ENCODE peak calls at places on chromosomes 12 and 14, in eight cellular contexts. R, H, K, Y, E, B, G and C are unnamed samples.
A peak's percentile ranks its signal among the peaks of the same experiment; 100 is the strongest.

GRCh38 chr12:53174881-53175491 is 5.5 kb upstream of the ZNF740 start:
- DNase-seq in R (no peak), E (no peak), K (no peak), Y (no peak), G (peak; percentile 45), H (peak; percentile 44), B (no peak), C (peak; percentile 24)

GRCh38 chr12:52202361-52203078 is 10.7 kb upstream of the KRT80 start:
- DNase-seq in K (no peak), Y (no peak), E (no peak), G (no peak), R (no peak), H (no peak), B (no peak), C (no peak)

GRCh38 chr14:34275038-34275437 is 187.0 kb downstream of the SPTSSA start:
- DNase-seq in G (peak; percentile 32), K (no peak), R (no peak), E (no peak), B (no peak), H (no peak), Y (no peak), C (peak; percentile 24)

GRCh38 chr12:50742776-50743175 is 21.1 kb upstream of the ATF1 start:
- DNase-seq in K (no peak), E (no peak), H (no peak), B (no peak), R (no peak), G (no peak), Y (no peak), C (no peak)

GRCh38 chr12:25518512-25518911 is 34.6 kb downstream of the LMNTD1 start:
- DNase-seq in R (peak; percentile 13), H (no peak), G (peak; percentile 73), B (no peak), K (no peak), E (no peak), Y (no peak), C (no peak)

GRCh38 chr12:70829070-70829469 is 91.5 kb downstream of the PTPRR start:
- DNase-seq in G (no peak), Y (no peak), R (no peak), E (no peak), B (no peak), H (no peak), K (no peak), C (no peak)

GRCh38 chr14:21455592-21455911 is 371 bp downstream of the CHD8 start:
- DNase-seq in K (no peak), Y (no peak), E (no peak), R (no peak), B (no peak), H (no peak), G (peak; percentile 26), C (peak; percentile 69)

GRCh38 chr14:22112004-22112403 is 438.4 kb upstream of the OR4E1 start:
- DNase-seq in R (no peak), G (no peak), K (no peak), B (no peak), E (peak; percentile 82), Y (peak; percentile 43), H (no peak), C (no peak)

GRCh38 chr12:65208957-65209654 is 39.7 kb downstream of the LEMD3 start:
- DNase-seq in B (no peak), G (no peak), R (no peak), H (no peak), Y (no peak), K (no peak), E (no peak), C (no peak)

GRCh38 chr12:116263844-116264243 is 13.6 kb downstream of the MED13L start:
- DNase-seq in B (no peak), Y (no peak), E (no peak), K (no peak), R (no peak), G (no peak), H (no peak), C (peak; percentile 45)

GRCh38 chr12:50572275-50572674 is 67.5 kb downstream of the DIP2B start:
- DNase-seq in R (peak; percentile 47), E (no peak), B (no peak), Y (no peak), G (peak; percentile 94), H (no peak), K (no peak), C (peak; percentile 96)

GRCh38 chr14:101518611-101519048 is 42.7 kb upstream of the DIO3 start:
- DNase-seq in B (no peak), K (no peak), R (no peak), H (no peak), E (no peak), Y (no peak), G (no peak), C (no peak)

GRCh38 chr14:68916358-68916757 is 62.7 kb downstream of the ACTN1 start:
- DNase-seq in Y (no peak), R (no peak), K (no peak), G (no peak), B (no peak), E (no peak), H (no peak), C (no peak)

GRCh38 chr14:77580964-77581505 is 35.4 kb downstream of the SPTLC2 start:
- DNase-seq in B (no peak), H (peak; percentile 73), R (peak; percentile 80), K (no peak), Y (no peak), E (no peak), G (peak; percentile 57), C (peak; percentile 87)

GRCh38 chr12:93894391-93895095 is 217.4 kb downstream of the CRADD start:
- DNase-seq in R (peak; percentile 70), H (peak; percentile 49), K (no peak), Y (no peak), B (no peak), E (no peak), G (peak; percentile 86), C (no peak)

GRCh38 chr12:12511895-12512674 is 50.6 kb downstream of the DUSP16 start:
- DNase-seq in R (no peak), E (peak; percentile 62), Y (no peak), K (no peak), H (no peak), G (no peak), B (no peak), C (no peak)

GRCh38 chr12:102995372-102995771 is 37.9 kb downstream of the ASCL1 start:
- DNase-seq in G (no peak), R (no peak), B (no peak), H (no peak), Y (no peak), K (no peak), E (no peak), C (no peak)

GRCh38 chr14:72679106-72679505 is 214.8 kb downstream of the DPF3 start:
- DNase-seq in B (no peak), E (no peak), Y (no peak), K (no peak), H (peak; percentile 90), G (peak; percentile 42), R (no peak), C (no peak)

GRCh38 chr12:26318661-26319068 is 123.3 kb downstream of the SSPN start:
- DNase-seq in K (peak; percentile 61), Y (no peak), H (peak; percentile 94), R (no peak), B (no peak), G (peak; percentile 45), E (no peak), C (peak; percentile 47)

GRCh38 chr12:76057316-76057715 is 25.7 kb upstream of the PHLDA1 start:
- DNase-seq in G (no peak), Y (no peak), B (no peak), R (no peak), E (no peak), H (no peak), K (no peak), C (no peak)

GRCh38 chr14:47675489-47676300 is at the start of gene MDGA2:
- DNase-seq in B (no peak), R (no peak), G (no peak), E (peak; percentile 56), Y (no peak), K (peak; percentile 77), H (no peak), C (no peak)

GRCh38 chr12:109182041-109182839 is 65.9 kb downstream of the ACACB start:
- DNase-seq in Y (no peak), H (no peak), R (no peak), E (no peak), G (peak; percentile 56), B (no peak), K (no peak), C (no peak)

GRCh38 chr14:68789798-68790655 is 2.8 kb downstream of the ZFP36L1 start:
- DNase-seq in K (no peak), R (no peak), B (no peak), Y (no peak), E (peak; percentile 80), H (peak; percentile 46), G (peak; percentile 53), C (peak; percentile 51)